ENCODE peak calls at places on chromosomes 4 and X, in eight cellular contexts. I, X, S, C, V, Q, W and E are unnamed samples.

GRCh38 chrX:155070975-155071693 is at the start of the genes BRCC3, CMC4 and MTCP1:
- DNase-seq in I (peak), X (peak), S (peak), C (peak), V (peak), Q (peak), W (peak), E (peak)

GRCh38 chr4:168942985-168943384 is 67.1 kb downstream of the CBR4 start:
- DNase-seq in I (no peak), X (peak), S (no peak), C (no peak), V (no peak), Q (no peak), W (peak), E (no peak)

GRCh38 chrX:150219374-150220185 is 143.5 kb upstream of the MAMLD1 start:
- DNase-seq in I (no peak), X (peak), S (no peak), C (no peak), V (no peak), Q (no peak), W (no peak), E (no peak)

GRCh38 chr4:5524900-5525299 is 183.5 kb downstream of the EVC2 start:
- DNase-seq in I (no peak), X (no peak), S (peak), C (no peak), V (no peak), Q (no peak), W (no peak), E (no peak)

GRCh38 chrX:143429021-143429570 is 88.2 kb downstream of the SPANXN3 start:
- DNase-seq in I (no peak), X (no peak), S (no peak), C (no peak), V (no peak), Q (no peak), W (no peak), E (no peak)

GRCh38 chr4:87052615-87053014 is 117.8 kb downstream of the AFF1 start:
- DNase-seq in I (no peak), X (no peak), S (no peak), C (no peak), V (no peak), Q (no peak), W (no peak), E (no peak)

GRCh38 chrX:20507901-20508620 is 241.4 kb upstream of the RPS6KA3 start:
- DNase-seq in I (no peak), X (no peak), S (no peak), C (no peak), V (no peak), Q (no peak), W (no peak), E (no peak)

GRCh38 chr4:87524456-87524855 is 4.7 kb downstream of the SPARCL1 start:
- DNase-seq in I (no peak), X (no peak), S (peak), C (no peak), V (no peak), Q (no peak), W (no peak), E (no peak)

GRCh38 chr4:55321707-55322264 is 24.3 kb upstream of the SRD5A3 start:
- DNase-seq in I (no peak), X (peak), S (peak), C (no peak), V (peak), Q (peak), W (peak), E (peak)

GRCh38 chr4:149465941-149466340 is 349.7 kb downstream of the IQCM start:
- DNase-seq in I (no peak), X (no peak), S (peak), C (no peak), V (no peak), Q (no peak), W (no peak), E (no peak)

GRCh38 chr4:18675586-18675985 is 654.0 kb upstream of the LCORL start:
- DNase-seq in I (no peak), X (no peak), S (no peak), C (no peak), V (no peak), Q (no peak), W (no peak), E (no peak)

GRCh38 chr4:90546114-90546513 is 418.9 kb downstream of the CCSER1 start:
- DNase-seq in I (no peak), X (no peak), S (no peak), C (no peak), V (no peak), Q (no peak), W (no peak), E (no peak)

GRCh38 chrX:129772796-129773431 is 6.8 kb upstream of the SASH3 start:
- DNase-seq in I (no peak), X (no peak), S (no peak), C (peak), V (no peak), Q (peak), W (peak), E (peak)

GRCh38 chrX:70134116-70134477 is 850 bp downstream of the IGBP1 start:
- DNase-seq in I (no peak), X (no peak), S (peak), C (no peak), V (peak), Q (peak), W (no peak), E (no peak)

GRCh38 chr4:85763207-85763606 is 288.3 kb downstream of the ARHGAP24 start:
- DNase-seq in I (no peak), X (no peak), S (no peak), C (no peak), V (no peak), Q (no peak), W (no peak), E (no peak)

GRCh38 chrX:19679787-19680186 is 164.5 kb upstream of the MAP3K15 start:
- DNase-seq in I (no peak), X (no peak), S (no peak), C (no peak), V (no peak), Q (no peak), W (no peak), E (no peak)